ENCODE peak calls at places on chromosomes 11 and 22, in nine cellular contexts. V is activated CD4-positive, alpha-beta T cell treated with anti-CD3 and anti-CD28 coated beads for 24 hours; E is cardiac muscle cell; P is RWPE1; L is mucosa of gallbladder; S is pons; X is mammary epithelial cell; J is head of caudate nucleus; O is stimulated activated CD8-positive, alpha-beta memory T cell treated with anti-CD3 and anti-CD28 coated beads, Interleukin-7, amount 100 ng/mL, for 4 hours. T is an unnamed sample.

GRCh38 chr11:87007938-87008337 is 29.8 kb upstream of the TMEM135 start:
- DNase-seq in V (no peak), E (no peak), P (no peak), L (no peak), S (no peak), X (no peak), J (no peak), O (no peak), T (no peak)

GRCh38 chr11:105189586-105189985 is 50.0 kb upstream of the CARD18 start:
- DNase-seq in V (no peak), E (no peak), P (peak; percentile 3), L (no peak), S (no peak), X (peak; percentile 8), J (no peak), O (no peak), T (no peak)

GRCh38 chr11:1824221-1825038 is 10.4 kb upstream of the SYT8 start:
- DNase-seq in V (no peak), E (no peak), P (no peak), L (no peak), S (no peak), X (no peak), J (no peak), O (no peak), T (no peak)

GRCh38 chr11:65642014-65642671 is 4.2 kb downstream of the SIPA1 start:
- DNase-seq in V (no peak), E (peak; percentile 36), P (no peak), L (no peak), S (no peak), X (no peak), J (no peak), O (no peak), T (no peak)

GRCh38 chr22:23524226-23524625 is 55.9 kb downstream of the IGLL1 start:
- DNase-seq in V (no peak), E (no peak), P (no peak), L (no peak), S (no peak), X (no peak), J (no peak), O (no peak), T (no peak)

GRCh38 chr11:95793111-95793510 is 2.8 kb downstream of the CEP57 start:
- DNase-seq in V (no peak), E (no peak), P (no peak), L (no peak), S (no peak), X (no peak), J (no peak), O (no peak), T (no peak)

GRCh38 chr22:50323900-50324299 is 2.9 kb downstream of the DENND6B start:
- DNase-seq in V (no peak), E (no peak), P (no peak), L (no peak), S (no peak), X (no peak), J (no peak), O (no peak), T (no peak)

GRCh38 chr11:109264128-109264527 is 157.9 kb upstream of the C11orf87 start:
- DNase-seq in V (no peak), E (no peak), P (no peak), L (no peak), S (no peak), X (no peak), J (no peak), O (no peak), T (no peak)

GRCh38 chr11:92245700-92246270 is 21.2 kb downstream of the FAT3 start:
- DNase-seq in V (no peak), E (no peak), P (no peak), L (no peak), S (peak; percentile 42), X (no peak), J (peak; percentile 32), O (no peak), T (no peak)

GRCh38 chr11:16863382-16863781 is 124.9 kb downstream of the C11orf58 start:
- DNase-seq in V (no peak), E (peak; percentile 47), P (no peak), L (no peak), S (no peak), X (no peak), J (no peak), O (no peak), T (no peak)

GRCh38 chr11:109894242-109894641 is 198.9 kb upstream of the ZC3H12C start:
- DNase-seq in V (no peak), E (no peak), P (no peak), L (no peak), S (no peak), X (no peak), J (no peak), O (no peak), T (no peak)

GRCh38 chr11:1548221-1549070 is 23.6 kb downstream of the DUSP8 start:
- DNase-seq in V (no peak), E (peak; percentile 90), P (no peak), L (peak; percentile 81), S (peak; percentile 55), X (peak; percentile 35), J (no peak), O (no peak), T (no peak)

GRCh38 chr11:110948112-110948511 is 235.9 kb upstream of the ARHGAP20 start:
- DNase-seq in V (no peak), E (no peak), P (no peak), L (no peak), S (no peak), X (no peak), J (no peak), O (no peak), T (no peak)

GRCh38 chr11:38315151-38315550 is 1717.1 kb upstream of the RAG2 start:
- DNase-seq in V (no peak), E (no peak), P (no peak), L (no peak), S (no peak), X (peak; percentile 83), J (no peak), O (no peak), T (no peak)

GRCh38 chr22:36332623-36333331 is 55.0 kb downstream of the MYH9 start:
- DNase-seq in V (peak; percentile 43), E (peak; percentile 67), P (peak; percentile 82), L (no peak), S (peak; percentile 46), X (peak; percentile 96), J (no peak), O (peak; percentile 60), T (peak; percentile 26)

GRCh38 chr11:57650739-57651090 is 1.0 kb upstream of the YPEL4 start:
- DNase-seq in V (no peak), E (no peak), P (no peak), L (no peak), S (no peak), X (no peak), J (no peak), O (no peak), T (no peak)

GRCh38 chr22:20885557-20886323 is 26.9 kb downstream of the SNAP29 start:
- DNase-seq in V (peak; percentile 35), E (peak; percentile 84), P (peak; percentile 61), L (peak; percentile 86), S (peak; percentile 69), X (peak; percentile 75), J (peak; percentile 71), O (peak; percentile 12), T (peak; percentile 4)

GRCh38 chr11:67644042-67644441 is 4.5 kb upstream of the TBX10 start:
- DNase-seq in V (no peak), E (no peak), P (peak; percentile 34), L (no peak), S (no peak), X (peak; percentile 30), J (no peak), O (no peak), T (no peak)

GRCh38 chr22:48054596-48054995 is 1292.1 kb downstream of the TBC1D22A start:
- DNase-seq in V (no peak), E (no peak), P (no peak), L (no peak), S (no peak), X (no peak), J (no peak), O (no peak), T (no peak)

GRCh38 chr11:72930011-72930410 is 115.8 kb downstream of the ATG16L2 start:
- DNase-seq in V (no peak), E (peak; percentile 67), P (no peak), L (no peak), S (no peak), X (no peak), J (no peak), O (no peak), T (no peak)

GRCh38 chr11:14529933-14530332 is 9.7 kb upstream of the PSMA1 start:
- DNase-seq in V (no peak), E (no peak), P (peak; percentile 47), L (no peak), S (no peak), X (no peak), J (no peak), O (no peak), T (no peak)

GRCh38 chr11:120125509-120125908 is 12.4 kb downstream of the TRIM29 start:
- DNase-seq in V (no peak), E (no peak), P (no peak), L (no peak), S (no peak), X (no peak), J (no peak), O (no peak), T (no peak)

GRCh38 chr11:101346591-101346990 is 217.0 kb upstream of the PGR start:
- DNase-seq in V (no peak), E (no peak), P (no peak), L (no peak), S (no peak), X (peak; percentile 20), J (no peak), O (no peak), T (no peak)